ENCODE peak calls at places on chromosome 13, in six cellular contexts. L is cardiac muscle cell, I is transverse colon, N is foreskin fibroblast, K is progenitor cell of endocrine pancreas, E is astrocyte of the spinal cord. R is an unnamed sample.

GRCh38 chr13:71034018-71034417 is 833.0 kb downstream of the DACH1 start:
- DNase-seq in L (no peak), I (no peak), N (no peak), K (no peak), E (no peak), R (no peak)

GRCh38 chr13:55566334-55566733 is 1574.4 kb upstream of the PRR20A start:
- DNase-seq in L (no peak), I (no peak), N (no peak), K (no peak), E (no peak), R (no peak)

GRCh38 chr13:22736084-22736767 is 444.6 kb upstream of the SGCG start:
- DNase-seq in L (no peak), I (no peak), N (no peak), K (no peak), E (no peak), R (no peak)

GRCh38 chr13:31699650-31700049 is 39.7 kb upstream of the RXFP2 start:
- DNase-seq in L (peak), I (no peak), N (peak), K (no peak), E (no peak), R (no peak)

GRCh38 chr13:62767473-62767872 is 1351.8 kb upstream of the PCDH20 start:
- DNase-seq in L (no peak), I (no peak), N (no peak), K (no peak), E (no peak), R (peak)

GRCh38 chr13:44972956-44973581 is 16.2 kb downstream of the NUFIP1 start:
- DNase-seq in L (peak), I (no peak), N (peak), K (no peak), E (peak), R (no peak)

GRCh38 chr13:86974251-86974994 is 696.7 kb upstream of the SLITRK5 start:
- DNase-seq in L (no peak), I (no peak), N (no peak), K (no peak), E (no peak), R (no peak)

GRCh38 chr13:40220299-40220935 is 446.0 kb downstream of the FOXO1 start:
- DNase-seq in L (peak), I (no peak), N (peak), K (no peak), E (peak), R (no peak)

GRCh38 chr13:110468986-110469495 is 92.5 kb downstream of the RAB20 start:
- DNase-seq in L (no peak), I (no peak), N (no peak), K (no peak), E (no peak), R (no peak)

GRCh38 chr13:113001251-113002140 is 32.5 kb downstream of the MCF2L start:
- DNase-seq in L (peak), I (peak), N (peak), K (peak), E (peak), R (peak)

GRCh38 chr13:113145496-113145895 is 13.0 kb upstream of the PROZ start:
- DNase-seq in L (no peak), I (no peak), N (no peak), K (no peak), E (no peak), R (peak)

GRCh38 chr13:33544308-33544707 is 258.8 kb upstream of the STARD13 start:
- DNase-seq in L (no peak), I (no peak), N (no peak), K (no peak), E (no peak), R (no peak)